ENCODE peak calls at places on chromosome 5, in five cellular contexts. Z is PC-3; V is CD4-positive, alpha-beta T cell; A is A673; R is kidney. K is an unnamed sample.

GRCh38 chr5:158874814-158875213 is 224.9 kb downstream of the EBF1 start:
- DNase-seq in A (peak; percentile 55), V (no peak), R (no peak), Z (no peak), K (peak; percentile 45)

GRCh38 chr5:135695656-135696055 is 116.9 kb upstream of the CXCL14 start:
- DNase-seq in A (no peak), Z (no peak), V (no peak), R (no peak), K (no peak)

GRCh38 chr5:154780128-154780527 is 25.0 kb downstream of the LARP1 start:
- DNase-seq in R (no peak), A (no peak), V (no peak), Z (no peak), K (no peak)

GRCh38 chr5:170211575-170212334 is 21.0 kb upstream of the C5orf58 start:
- DNase-seq in A (no peak), V (no peak), R (no peak), Z (peak; percentile 92), K (no peak)

GRCh38 chr5:113090336-113091106 is 113.9 kb downstream of the DCP2 start:
- DNase-seq in A (no peak), R (no peak), V (no peak), Z (no peak), K (no peak)

GRCh38 chr5:138945421-138946240 is 70.5 kb upstream of the LRRTM2 start:
- DNase-seq in Z (no peak), R (peak; percentile 69), A (no peak), V (no peak), K (no peak)

GRCh38 chr5:9512452-9512851 is 33.4 kb downstream of the SEMA5A start:
- DNase-seq in Z (no peak), A (no peak), V (no peak), R (no peak), K (no peak)

GRCh38 chr5:36418172-36418979 is 116.7 kb upstream of the RANBP3L start:
- DNase-seq in R (no peak), Z (peak; percentile 86), A (no peak), V (no peak), K (no peak)

GRCh38 chr5:121982089-121982488 is 20.3 kb downstream of the SRFBP1 start:
- DNase-seq in R (no peak), A (no peak), V (no peak), Z (no peak), K (no peak)

GRCh38 chr5:142152383-142152730 is 43.8 kb downstream of the NDFIP1 start:
- DNase-seq in V (no peak), Z (peak; percentile 13), A (peak; percentile 64), R (no peak), K (peak; percentile 57)

GRCh38 chr5:118637947-118638670 is 350.2 kb downstream of the DTWD2 start:
- DNase-seq in R (no peak), V (no peak), A (no peak), Z (no peak), K (no peak)

GRCh38 chr5:96016216-96016615 is 54.6 kb upstream of the ELL2 start:
- DNase-seq in R (no peak), A (no peak), V (no peak), Z (no peak), K (no peak)

GRCh38 chr5:128825826-128826225 is 139.5 kb upstream of the SLC27A6 start:
- DNase-seq in Z (peak; percentile 55), V (no peak), A (no peak), R (no peak), K (no peak)

GRCh38 chr5:157271740-157272271 is 5.9 kb downstream of the CYFIP2 start:
- DNase-seq in R (no peak), A (no peak), V (peak; percentile 74), Z (no peak), K (no peak)

GRCh38 chr5:109779036-109779735 is 89.5 kb downstream of the MAN2A1 start:
- DNase-seq in V (no peak), R (no peak), A (peak; percentile 23), Z (no peak), K (no peak)

GRCh38 chr5:60801406-60802090 is 42.5 kb downstream of the ELOVL7 start:
- DNase-seq in Z (no peak), V (no peak), R (no peak), A (no peak), K (no peak)

GRCh38 chr5:9502435-9502834 is 43.4 kb downstream of the SEMA5A start:
- DNase-seq in V (no peak), R (no peak), Z (no peak), A (no peak), K (no peak)

GRCh38 chr5:177023247-177023703 is 779 bp downstream of the ZNF346 start:
- DNase-seq in A (peak; percentile 24), Z (peak; percentile 25), V (peak; percentile 14), R (no peak), K (no peak)

GRCh38 chr5:95110112-95110511 is 174.8 kb downstream of the MCTP1 start:
- DNase-seq in Z (no peak), A (no peak), V (no peak), R (no peak), K (no peak)

GRCh38 chr5:95779611-95780010 is 42.9 kb downstream of the GLRX start:
- DNase-seq in Z (no peak), V (no peak), R (no peak), A (no peak), K (no peak)

GRCh38 chr5:133373121-133373870 is 239.0 kb downstream of the FSTL4 start:
- DNase-seq in A (no peak), V (no peak), Z (no peak), R (no peak), K (no peak)

GRCh38 chr5:116274251-116274650 is 189.4 kb downstream of the COMMD10 start:
- DNase-seq in A (no peak), Z (no peak), V (no peak), R (no peak), K (no peak)
- H3K27ac ChIP-seq in A (no peak overlapping the region), Z (peak overlapping the region; percentile 33), V (no peak overlapping the region), R (peak overlapping the region; percentile 1), K (no peak overlapping the region)

DNA sequence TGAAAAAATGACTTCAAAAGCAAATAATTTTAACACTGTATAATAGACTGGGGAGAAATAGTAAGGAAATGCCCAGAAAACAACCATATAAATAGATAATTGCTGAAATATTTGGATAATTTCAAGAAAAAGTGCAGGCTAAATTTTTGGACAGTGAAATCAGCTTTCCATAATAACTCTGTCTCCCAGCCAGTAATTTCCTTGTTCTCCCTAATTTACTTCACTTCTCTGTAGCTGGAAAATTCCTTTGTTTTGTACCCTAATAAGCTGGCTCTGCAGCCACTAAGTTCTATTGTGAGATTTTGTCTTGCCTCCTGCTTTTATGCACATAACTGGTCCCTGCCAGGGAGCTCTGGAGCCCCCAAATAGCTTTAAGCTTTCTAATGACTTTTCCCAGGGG is 27.7 kb downstream of the PRDM6 start:
- DNase-seq in V (no peak), A (no peak), Z (no peak), R (no peak), K (no peak)
- H3K27ac ChIP-seq in V (no peak overlapping the region), A (no peak overlapping the region), Z (no peak overlapping the region), R (no peak overlapping the region), K (no peak overlapping the region)

GRCh38 chr5:151029179-151029855 is 8.9 kb downstream of the GPX3 start:
- DNase-seq in Z (no peak), R (no peak), V (no peak), A (no peak), K (no peak)
- H3K27ac ChIP-seq in Z (no peak overlapping the region), R (peak overlapping the region; percentile 10), V (no peak overlapping the region), A (no peak overlapping the region), K (no peak overlapping the region)

GRCh38 chr5:149747141-149747832 is 17.2 kb downstream of the PPARGC1B start:
- DNase-seq in A (no peak), R (peak; percentile 94), V (no peak), Z (peak; percentile 89), K (no peak)
- H3K27ac ChIP-seq in A (no peak overlapping the region), R (peak overlapping the region; percentile 68), V (no peak overlapping the region), Z (peak overlapping the region; percentile 53), K (no peak overlapping the region)

GRCh38 chr5:88834108-88834462 is 48.9 kb downstream of the MEF2C start:
- DNase-seq in V (no peak), Z (no peak), R (no peak), A (no peak), K (no peak)
- H3K27ac ChIP-seq in V (no peak overlapping the region), Z (no peak overlapping the region), R (peak overlapping the region; percentile 1), A (no peak overlapping the region), K (no peak overlapping the region)

K was measured in SK-N-MC.